ENCODE peak calls at places on chromosomes 3 and 15, in seven cellular contexts. M is upper lobe of right lung, U is psoas muscle, K is endodermal cell, J is ascending aorta, F is upper lobe of left lung, Y is lower lobe of right lung. P is an unnamed sample.

GRCh38 chr3:122564155-122564912 is at the start of the genes DTX3L and PARP9:
- DNase-seq in U (peak), Y (peak), M (peak), J (peak), F (peak), K (peak), P (peak)

GRCh38 chr3:179309225-179310109 is 13.4 kb upstream of the ZNF639 start:
- DNase-seq in K (no peak), J (no peak), Y (no peak), F (no peak), U (no peak), M (no peak), P (no peak)

GRCh38 chr3:128730521-128730920 is 4.5 kb downstream of the RAB7A start:
- DNase-seq in F (no peak), K (no peak), M (no peak), U (no peak), Y (no peak), J (no peak), P (no peak)

GRCh38 chr15:53759333-53759975 is at the start of gene WDR72:
- DNase-seq in Y (no peak), U (no peak), F (peak), M (peak), K (peak), J (no peak), P (no peak)

GRCh38 chr3:10338591-10339369 is 17.9 kb upstream of the SEC13 start:
- DNase-seq in Y (no peak), J (no peak), U (no peak), F (no peak), M (no peak), K (no peak), P (no peak)

GRCh38 chr15:74300057-74300620 is 64.0 kb downstream of the CCDC33 start:
- DNase-seq in Y (no peak), U (no peak), M (no peak), J (no peak), F (peak), K (no peak), P (no peak)

GRCh38 chr3:197847866-197848401 is 56.9 kb downstream of the LRCH3 start:
- DNase-seq in J (no peak), M (no peak), F (no peak), K (no peak), Y (no peak), U (no peak), P (no peak)

GRCh38 chr3:11954312-11954934 is 49.8 kb upstream of the SYN2 start:
- DNase-seq in K (no peak), Y (no peak), J (no peak), F (peak), M (no peak), U (no peak), P (no peak)

GRCh38 chr3:109994853-109995252 is 657.5 kb upstream of the DPPA4 start:
- DNase-seq in M (no peak), Y (no peak), U (no peak), F (no peak), J (no peak), K (peak), P (no peak)

DNA sequence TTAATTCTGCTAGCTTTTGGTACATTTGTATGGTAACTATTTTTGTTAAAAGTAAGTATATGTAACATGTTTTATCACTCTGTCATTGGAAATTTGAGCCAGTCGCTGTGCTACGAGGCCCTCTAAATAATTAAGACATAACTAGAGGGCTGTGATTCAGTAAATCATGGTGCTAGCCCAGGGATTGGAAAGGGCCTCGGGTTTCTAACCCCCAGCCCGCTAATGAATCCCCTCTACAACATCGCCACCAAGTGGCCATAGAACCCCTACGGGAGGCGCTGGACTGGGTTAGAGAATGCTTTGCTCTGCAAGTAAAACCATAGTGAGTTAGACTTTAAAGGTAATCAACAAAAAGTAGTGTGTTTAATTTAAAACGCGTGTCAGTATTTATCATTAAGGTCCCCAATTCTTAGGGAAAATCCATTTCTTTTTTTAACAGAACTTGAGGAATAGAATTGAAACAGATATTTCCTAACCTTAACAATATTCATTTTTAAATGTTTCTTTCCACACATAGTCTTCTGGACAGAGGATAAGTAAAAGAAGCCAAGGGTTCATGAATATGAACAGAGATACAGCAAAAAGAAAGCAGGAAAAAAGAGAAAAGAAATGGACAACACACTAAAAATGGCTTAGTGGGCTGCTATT is 744.7 kb downstream of the EPHA3 start:
- DNase-seq in J (no peak), F (no peak), K (peak), U (no peak), Y (no peak), M (no peak), P (peak)
- TF ChIP-seq CTCF in J (peak), F (no peak), K (peak), U (peak), Y (peak), M (peak), P (peak)

GRCh38 chr3:189576486-189576885 is 54.7 kb upstream of the TP63 start:
- DNase-seq in J (no peak), Y (no peak), K (no peak), U (no peak), M (no peak), F (no peak), P (no peak)
- TF ChIP-seq CTCF in J (no peak), Y (no peak), K (no peak), U (no peak), M (no peak), F (no peak), P (no peak)

GRCh38 chr3:52014613-52015012 is 18.9 kb upstream of the RPL29 start:
- DNase-seq in M (peak), F (no peak), U (peak), Y (no peak), K (peak), J (no peak), P (no peak)
- TF ChIP-seq CTCF in M (peak), F (no peak), U (no peak), Y (peak), K (peak), J (no peak), P (no peak)

GRCh38 chr3:172226831-172227230 is 187.5 kb downstream of the FNDC3B start:
- DNase-seq in J (no peak), M (no peak), Y (no peak), F (no peak), K (no peak), U (no peak), P (no peak)
- TF ChIP-seq CTCF in J (no peak), M (no peak), Y (no peak), F (no peak), K (no peak), U (no peak), P (no peak)

DNA sequence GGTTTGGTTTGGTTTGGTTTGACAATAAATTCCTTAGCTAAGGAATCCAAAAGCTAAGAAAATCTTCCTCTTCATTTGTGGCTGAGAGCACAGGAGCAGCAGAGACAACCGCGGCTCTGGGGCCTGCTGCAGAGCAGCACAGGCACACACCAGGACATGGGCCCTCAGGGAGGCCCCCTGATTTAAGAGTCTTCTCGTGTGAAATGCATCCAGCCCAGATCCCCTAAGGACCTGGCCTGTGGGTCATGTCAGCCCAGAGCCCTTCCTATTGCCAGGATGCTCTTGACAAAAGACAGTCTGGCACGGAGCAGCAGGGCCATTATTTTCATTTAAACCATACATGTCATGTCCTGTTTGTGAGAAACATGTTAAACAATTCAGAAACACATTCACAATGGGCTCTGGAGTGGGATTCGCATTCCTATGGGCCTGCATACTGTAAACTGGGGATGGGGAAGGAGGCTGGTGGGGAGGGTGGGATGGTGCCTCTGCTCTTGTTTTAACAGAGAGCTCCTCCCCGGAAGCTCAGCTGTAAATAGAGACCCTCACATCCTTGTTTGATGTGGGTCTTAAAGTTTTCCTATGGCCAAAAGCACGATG is 367.4 kb upstream of the WNT5A start:
- DNase-seq in M (no peak), U (no peak), Y (no peak), K (no peak), J (no peak), F (peak), P (no peak)
- TF ChIP-seq CTCF in M (no peak), U (no peak), Y (no peak), K (no peak), J (no peak), F (no peak), P (no peak)

DNA sequence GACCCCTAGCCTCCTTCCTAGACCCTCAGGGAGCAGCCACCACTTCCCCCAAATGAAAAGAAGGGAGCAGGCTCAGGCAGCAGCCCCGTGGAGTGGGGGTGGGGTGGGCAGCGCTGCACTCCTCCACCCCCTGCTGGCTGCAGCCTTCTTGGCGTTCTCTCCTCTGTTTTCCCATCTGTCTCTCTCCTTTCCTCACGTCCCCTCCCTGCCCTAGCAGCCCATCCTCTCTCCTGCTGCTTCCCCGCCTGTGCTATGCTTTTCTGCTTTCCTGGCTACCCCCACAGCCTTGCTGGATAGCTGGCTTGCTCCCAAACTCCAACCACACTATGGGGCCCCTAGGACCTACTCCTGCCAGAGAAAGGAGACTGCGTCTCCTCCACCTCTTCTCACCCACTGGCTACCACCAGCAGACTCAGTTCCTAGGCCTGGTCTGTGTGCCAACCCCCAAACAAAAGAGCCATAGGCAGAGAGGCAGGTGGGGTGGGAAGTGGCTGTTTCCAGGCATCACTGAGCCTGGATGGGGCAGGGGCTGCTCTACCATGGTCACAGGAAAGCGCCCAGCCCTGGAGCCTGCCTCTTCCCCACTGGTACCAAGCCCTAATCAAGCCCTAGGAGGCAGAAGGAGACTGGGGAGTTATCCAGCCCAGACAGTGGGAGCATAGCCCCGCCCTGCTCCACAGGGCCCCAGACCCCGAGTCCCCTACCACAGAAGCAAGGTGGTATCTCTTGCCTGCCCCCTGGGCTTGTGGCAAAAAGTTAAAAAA is 3.4 kb upstream of the DISP2 start:
- DNase-seq in J (no peak), K (peak), U (no peak), M (no peak), F (no peak), Y (no peak), P (peak)
- TF ChIP-seq CTCF in J (peak), K (peak), U (peak), M (peak), F (no peak), Y (no peak), P (no peak)

GRCh38 chr3:195260286-195260905 is 10.6 kb downstream of the XXYLT1 start:
- DNase-seq in U (no peak), M (no peak), J (no peak), F (no peak), K (peak), Y (no peak), P (peak)
- TF ChIP-seq CTCF in U (no peak), M (no peak), J (peak), F (no peak), K (peak), Y (peak), P (peak)

GRCh38 chr15:88467935-88468528 is 524 bp downstream of the MRPS11 start:
- DNase-seq in F (no peak), Y (no peak), U (no peak), J (no peak), M (no peak), K (peak), P (no peak)
- TF ChIP-seq CTCF in F (no peak), Y (no peak), U (no peak), J (no peak), M (no peak), K (peak), P (no peak)

GRCh38 chr3:71931930-71932329 is 147.0 kb upstream of the PROK2 start:
- DNase-seq in Y (no peak), K (no peak), F (no peak), M (no peak), U (no peak), J (no peak), P (no peak)

GRCh38 chr3:71927505-71928066 is 142.6 kb upstream of the PROK2 start:
- DNase-seq in J (no peak), U (no peak), Y (no peak), K (no peak), M (no peak), F (no peak), P (no peak)

GRCh38 chr3:71926690-71927089 is 141.7 kb upstream of the PROK2 start:
- DNase-seq in J (no peak), K (peak), Y (no peak), U (no peak), F (no peak), M (no peak), P (no peak)

GRCh38 chr3:71928215-71928614 is 143.3 kb upstream of the PROK2 start:
- DNase-seq in K (no peak), F (no peak), J (no peak), U (no peak), M (no peak), Y (no peak), P (no peak)

GRCh38 chr3:71930056-71930991 is 145.4 kb upstream of the PROK2 start:
- DNase-seq in M (no peak), Y (no peak), J (no peak), K (peak), U (no peak), F (no peak), P (no peak)
- TF ChIP-seq CTCF in M (no peak), Y (no peak), J (no peak), K (peak), U (no peak), F (no peak), P (no peak)

GRCh38 chr3:106261915-106262683 is 393.3 kb upstream of the CBLB start:
- DNase-seq in K (no peak), Y (no peak), J (no peak), U (no peak), F (no peak), M (no peak), P (no peak)
- TF ChIP-seq CTCF in K (no peak), Y (no peak), J (no peak), U (no peak), F (no peak), M (no peak), P (no peak)